ENCODE peak calls at places on chromosomes 6 and 20, in eight cellular contexts. B is CD4-positive, alpha-beta memory T cell; P is sigmoid colon; X is Peyer's patch; U is uterus; L is HepG2; Z is psoas muscle; W is mesendoderm. H is an unnamed sample. For H3K27me3 and H3K36me3, the result is how much of the 10 kb centered on the place peaks cover.

GRCh38 chr20:38725458-38725958 is 1.2 kb downstream of the SLC32A1 start:
- DNase-seq in L (no peak), U (no peak), P (no peak), X (no peak), Z (no peak), B (no peak), W (no peak), H (no peak)

GRCh38 chr20:10359621-10360040 is 74.4 kb downstream of the MKKS start:
- DNase-seq in B (no peak), X (no peak), Z (no peak), W (no peak), P (no peak), L (no peak), U (no peak), H (no peak)

GRCh38 chr6:149852180-149852579 is 12.0 kb downstream of the LRP11 start:
- DNase-seq in U (no peak), B (no peak), Z (no peak), L (no peak), W (peak), X (no peak), P (no peak), H (no peak)

GRCh38 chr20:5070081-5070480 is 49.7 kb downstream of the PCNA start:
- DNase-seq in W (no peak), Z (no peak), B (no peak), L (no peak), X (no peak), U (no peak), P (no peak), H (no peak)

GRCh38 chr6:152746172-152746553 is 4.4 kb upstream of the VIP start:
- DNase-seq in X (no peak), B (no peak), U (no peak), P (no peak), W (no peak), Z (no peak), L (peak), H (no peak)

GRCh38 chr6:42120895-42121865 is 21.2 kb downstream of the C6orf132 start:
- DNase-seq in Z (no peak), L (no peak), U (no peak), X (peak), W (peak), P (no peak), B (no peak), H (no peak)

GRCh38 chr20:10806539-10806938 is 132.7 kb upstream of the JAG1 start:
- DNase-seq in L (no peak), W (no peak), U (no peak), Z (no peak), X (no peak), P (no peak), B (no peak), H (no peak)

GRCh38 chr6:84432616-84433015 is 205.2 kb upstream of the CEP162 start:
- DNase-seq in U (no peak), B (no peak), X (no peak), P (no peak), Z (no peak), W (no peak), L (no peak), H (no peak)

GRCh38 chr20:20410678-20411077 is 42.8 kb downstream of the INSM1 start:
- DNase-seq in P (no peak), Z (no peak), U (no peak), L (no peak), X (peak), W (peak), B (no peak), H (peak)

GRCh38 chr6:7247828-7248227 is 65.2 kb downstream of the SSR1 start:
- DNase-seq in W (no peak), L (no peak), X (no peak), U (no peak), B (no peak), Z (no peak), P (no peak), H (no peak)

GRCh38 chr6:2560903-2561698 is 189.6 kb downstream of the MYLK4 start:
- DNase-seq in Z (no peak), X (no peak), L (no peak), W (no peak), P (no peak), U (no peak), B (no peak), H (no peak)

GRCh38 chr20:47428164-47428563 is 71.7 kb upstream of the ZMYND8 start:
- DNase-seq in X (no peak), L (no peak), P (no peak), U (no peak), Z (no peak), B (no peak), W (peak), H (peak)

GRCh38 chr6:144334150-144334708 is 49.1 kb downstream of the UTRN start:
- DNase-seq in U (no peak), L (no peak), Z (peak), W (no peak), P (no peak), B (peak), X (peak), H (no peak)

GRCh38 chr6:35717449-35718353 is 19.1 kb upstream of the ARMC12 start:
- DNase-seq in P (peak), B (no peak), W (no peak), U (no peak), L (no peak), X (peak), Z (no peak), H (peak)

GRCh38 chr6:113397229-113397628 is 459.9 kb upstream of the MARCKS start:
- DNase-seq in B (no peak), W (no peak), P (no peak), L (no peak), U (no peak), Z (no peak), X (no peak), H (no peak)

GRCh38 chr20:58446264-58446937 is 57.4 kb downstream of the VAPB start:
- DNase-seq in W (no peak), Z (no peak), P (no peak), L (no peak), U (no peak), X (no peak), B (no peak), H (no peak)

GRCh38 chr6:70370496-70370895 is 42.8 kb upstream of the FAM135A start:
- DNase-seq in L (no peak), B (no peak), X (no peak), W (no peak), Z (no peak), U (no peak), P (no peak), H (no peak)

GRCh38 chr6:158706369-158706982 is 56.6 kb downstream of the SYTL3 start:
- DNase-seq in W (peak), B (no peak), U (peak), Z (peak), P (peak), L (peak), X (peak), H (peak)

GRCh38 chr6:160055378-160055777 is 66.2 kb upstream of the SLC22A1 start:
- DNase-seq in P (no peak), X (no peak), L (no peak), U (no peak), Z (no peak), W (no peak), B (no peak), H (no peak)

GRCh38 chr20:5678769-5679168 is 71.4 kb upstream of the SHLD1 start:
- DNase-seq in P (no peak), L (no peak), U (no peak), X (no peak), Z (no peak), B (no peak), W (no peak), H (no peak)

GRCh38 chr6:166529571-166529970 is 56.9 kb downstream of the RAMACL start:
- DNase-seq in B (no peak), Z (no peak), L (no peak), W (no peak), X (no peak), P (no peak), U (no peak), H (no peak)

GRCh38 chr6:113969888-113970807 is 800 bp downstream of the HDAC2 start:
- DNase-seq in B (peak), U (peak), Z (peak), P (peak), L (peak), X (peak), W (peak), H (peak)

GRCh38 chr20:9482180-9482579 is 32.2 kb upstream of the LAMP5 start:
- DNase-seq in X (no peak), P (no peak), W (no peak), Z (no peak), L (no peak), U (no peak), B (no peak), H (no peak)

GRCh38 chr20:53708129-53708968 is 114.7 kb upstream of the ZNF217 start:
- DNase-seq in W (no peak), X (no peak), L (no peak), Z (no peak), P (no peak), U (no peak), B (peak), H (no peak)

GRCh38 chr20:63574156-63574828 is at the start of gene HELZ2:
- DNase-seq in Z (peak), L (peak), B (peak), U (peak), X (peak), P (peak), W (peak), H (peak)

GRCh38 chr6:89198235-89198634 is 18.9 kb downstream of the GABRR1 start:
- DNase-seq in L (no peak), B (no peak), Z (no peak), X (no peak), P (no peak), W (peak), U (no peak), H (peak)

GRCh38 chr20:45359406-45360148 is 3.4 kb upstream of the SYS1 start:
- DNase-seq in B (no peak), X (peak), W (no peak), U (peak), Z (no peak), P (peak), L (peak), H (no peak)

GRCh38 chr6:168649209-168649608 is 208.2 kb downstream of the SMOC2 start:
- DNase-seq in U (no peak), P (peak), W (no peak), Z (no peak), L (no peak), B (no peak), X (no peak), H (peak)

GRCh38 chr6:112113371-112113770 is 26.0 kb downstream of the FAM229B start:
- DNase-seq in X (no peak), Z (no peak), B (no peak), P (no peak), L (no peak), W (no peak), U (no peak), H (no peak)

GRCh38 chr20:4234128-4234527 is 218.8 kb upstream of the RNF24 start:
- DNase-seq in L (no peak), X (no peak), P (no peak), Z (no peak), W (no peak), U (peak), B (no peak), H (no peak)

GRCh38 chr20:51573576-51574243 is 31.2 kb upstream of the NFATC2 start:
- DNase-seq in X (no peak), W (no peak), P (no peak), U (no peak), Z (peak), L (no peak), B (no peak), H (no peak)

GRCh38 chr20:51567622-51568021 is 25.1 kb upstream of the NFATC2 start:
- DNase-seq in W (no peak), Z (no peak), X (no peak), B (no peak), P (no peak), L (no peak), U (no peak), H (no peak)

GRCh38 chr20:51571470-51571794 is 28.9 kb upstream of the NFATC2 start:
- DNase-seq in Z (no peak), P (no peak), W (no peak), X (no peak), U (no peak), B (no peak), L (no peak), H (no peak)

GRCh38 chr20:51569815-51570741 is 27.6 kb upstream of the NFATC2 start:
- DNase-seq in P (no peak), B (no peak), Z (peak), W (no peak), U (no peak), L (peak), X (no peak), H (no peak)

GRCh38 chr20:51570755-51571469 is 28.4 kb upstream of the NFATC2 start:
- DNase-seq in B (no peak), L (no peak), W (no peak), X (no peak), Z (peak), P (no peak), U (no peak), H (no peak)
- H3K27me3 ChIP-seq in B (under half), L (under half), W (under half), X (under half), Z (under half), P (under half), U (under half), H (under half)

DNA sequence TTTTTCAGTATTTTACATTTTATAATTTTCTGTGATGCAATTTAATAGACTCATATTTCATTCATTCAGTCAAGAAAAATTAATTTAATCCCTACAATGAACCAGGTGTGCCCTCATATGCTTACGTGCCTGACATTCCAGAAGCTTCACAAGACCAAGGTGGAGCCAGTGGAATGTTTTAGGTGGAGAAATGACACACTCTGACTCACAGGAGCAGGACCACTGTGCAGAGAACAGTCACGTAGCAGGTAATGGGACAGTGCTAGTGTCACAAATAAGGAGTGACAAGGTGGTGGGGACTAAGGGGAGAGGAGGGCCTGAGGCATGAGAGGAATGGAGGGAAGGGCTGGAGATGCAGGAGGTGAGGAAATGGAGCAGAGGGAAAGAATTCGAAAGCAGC is 37.0 kb upstream of the HLA-G start:
- DNase-seq in W (no peak), B (no peak), X (no peak), P (no peak), Z (no peak), L (no peak), U (no peak), H (no peak)
- H3K4me3 ChIP-seq in W (no peak), B (no peak), X (no peak), P (no peak), Z (no peak), L (no peak), U (no peak), H (no peak)

GRCh38 chr6:5673016-5673415 is 333.7 kb downstream of the NRN1 start:
- DNase-seq in B (no peak), L (no peak), W (no peak), P (no peak), X (no peak), U (no peak), Z (no peak), H (no peak)

GRCh38 chr6:5676701-5677100 is 330.0 kb downstream of the NRN1 start:
- DNase-seq in W (no peak), Z (no peak), L (no peak), X (no peak), B (no peak), P (no peak), U (no peak), H (no peak)

GRCh38 chr6:5672581-5673011 is 334.1 kb downstream of the NRN1 start:
- DNase-seq in X (no peak), L (no peak), P (peak), Z (peak), U (peak), W (peak), B (no peak), H (peak)

GRCh38 chr6:5674141-5674540 is 332.6 kb downstream of the NRN1 start:
- DNase-seq in Z (no peak), U (no peak), B (no peak), L (no peak), P (no peak), X (no peak), W (no peak), H (no peak)

GRCh38 chr6:5674723-5675122 is 332.0 kb downstream of the NRN1 start:
- DNase-seq in B (no peak), U (no peak), P (no peak), X (no peak), W (no peak), Z (no peak), L (no peak), H (no peak)
- H3K36me3 ChIP-seq in B (under half), U (under half), P (under half), X (under half), W (under half), Z (under half), L (under half), H (under half)

DNA sequence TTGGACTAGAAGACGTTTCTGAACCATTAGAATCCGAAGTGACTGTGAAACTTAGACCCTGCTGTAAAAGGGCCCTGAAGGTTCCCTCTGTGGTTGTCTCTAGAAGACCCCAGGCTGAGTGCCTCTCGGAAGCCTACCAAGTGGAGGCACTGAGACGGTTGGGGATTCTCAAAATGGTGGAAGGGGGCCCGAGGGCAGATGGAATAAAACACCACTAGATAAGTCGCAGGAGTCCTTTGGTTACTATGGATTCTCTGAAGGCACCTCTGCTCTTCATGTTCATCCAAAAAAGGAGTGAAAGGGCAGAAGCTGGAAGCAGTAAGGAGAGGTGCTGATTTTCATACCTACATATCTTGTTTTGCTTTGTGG is 4.0 kb upstream of the TFAP2D start:
- DNase-seq in X (no peak), U (no peak), L (no peak), W (no peak), B (no peak), Z (no peak), P (no peak), H (no peak)
- H3K27me3 ChIP-seq in X (under half), U (under half), L (under half), W (half or more), B (under half), Z (half or more), P (half or more), H (half or more)

GRCh38 chr6:164927288-164928040 is 381.9 kb downstream of the C6orf118 start:
- DNase-seq in B (no peak), L (peak), P (peak), X (peak), W (peak), U (peak), Z (peak), H (peak)
- H3K4me3 ChIP-seq in B (no peak), L (no peak), P (no peak), X (no peak), W (no peak), U (no peak), Z (peak), H (no peak)

DNA sequence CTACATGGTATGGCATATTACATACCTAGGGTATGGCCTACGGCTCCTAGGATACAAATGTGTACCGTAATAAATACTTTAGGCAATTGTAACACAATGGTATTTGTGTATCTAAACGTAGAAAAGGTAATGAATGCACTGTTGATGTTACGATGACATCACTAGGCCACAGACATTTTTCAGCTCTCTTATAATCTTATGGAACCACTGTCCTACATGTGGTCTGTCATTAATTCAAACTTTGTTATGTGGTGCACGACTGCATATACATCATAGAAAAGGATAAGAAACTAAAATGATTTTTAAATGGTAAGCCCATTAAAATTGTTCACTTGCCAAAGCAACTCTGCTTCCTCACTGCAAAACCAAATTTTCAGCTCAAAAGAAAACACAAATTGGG is 35.7 kb downstream of the CSNK2A1 start:
- DNase-seq in Z (no peak), X (no peak), B (no peak), P (no peak), W (no peak), L (no peak), U (no peak), H (no peak)
- H3K36me3 ChIP-seq in Z (under half), X (under half), B (under half), P (under half), W (under half), L (under half), U (under half), H (under half)

GRCh38 chr20:41357424-41358163 is 9.0 kb downstream of the EMILIN3 start:
- DNase-seq in P (no peak), L (no peak), W (no peak), Z (no peak), U (no peak), X (no peak), B (no peak), H (peak)

GRCh38 chr20:41356951-41357350 is 9.7 kb downstream of the EMILIN3 start:
- DNase-seq in P (no peak), X (no peak), W (no peak), L (no peak), Z (no peak), B (no peak), U (no peak), H (peak)

GRCh38 chr20:41353530-41353929 is 12.9 kb downstream of the LPIN3 start:
- DNase-seq in W (no peak), U (no peak), X (no peak), P (no peak), B (no peak), L (no peak), Z (no peak), H (no peak)

GRCh38 chr20:41355192-41355591 is 11.4 kb downstream of the EMILIN3 start:
- DNase-seq in B (no peak), U (no peak), P (no peak), L (no peak), X (no peak), W (no peak), Z (no peak), H (no peak)

DNA sequence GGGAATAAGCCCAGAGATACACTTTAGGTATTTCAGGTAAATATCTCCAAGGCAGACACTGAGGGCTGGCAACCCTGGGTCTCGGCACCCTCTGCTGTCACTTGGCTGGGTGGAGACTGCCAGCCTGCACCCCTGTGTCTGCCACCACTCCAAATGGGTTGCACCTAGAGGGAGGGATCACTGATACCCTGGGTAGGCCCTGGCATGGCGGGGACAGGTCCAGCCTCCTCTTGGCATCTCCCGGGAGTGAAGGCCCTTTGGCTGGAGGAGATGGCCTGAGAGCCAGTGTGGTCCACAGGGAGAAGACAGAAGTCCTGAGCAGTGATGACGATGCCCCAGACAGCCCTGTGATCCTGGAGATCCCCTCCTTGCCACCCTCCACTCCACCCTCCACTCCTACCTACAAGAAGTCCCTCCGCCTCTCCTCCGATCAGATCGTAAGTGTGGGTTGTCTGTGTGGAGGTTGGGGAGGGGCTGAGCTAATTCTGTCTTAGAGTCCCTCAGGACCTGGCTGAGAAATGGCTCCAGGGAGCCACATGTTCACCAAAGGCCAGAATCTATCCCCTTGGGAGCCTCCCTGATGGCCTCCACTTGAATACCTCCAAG is 10.9 kb downstream of the EMILIN3 start:
- DNase-seq in X (no peak), U (no peak), W (no peak), P (no peak), L (no peak), Z (no peak), B (no peak), H (no peak)
- H3K27me3 ChIP-seq in X (under half), U (under half), W (under half), P (under half), L (under half), Z (under half), B (under half), H (under half)

GRCh38 chr6:26330835-26331808 is 33.9 kb upstream of the BTN3A2 start:
- DNase-seq in Z (no peak), P (no peak), W (peak), U (no peak), B (peak), L (peak), X (no peak), H (peak)
- H3K4me3 ChIP-seq in Z (no peak), P (no peak), W (peak), U (no peak), B (peak), L (peak), X (peak), H (peak)